ENCODE peak calls at places on chromosomes 7 and 10, in nine cellular contexts. One of them, this sample, is unnamed.

GRCh38 chr7:86748843-86749720 is 105.4 kb downstream of the GRM3 start:
- DNase-seq in stomach: no peak
- DNase-seq in prostate gland: no peak
- DNase-seq in GM23338: no peak
- DNase-seq in suprapubic skin: no peak
- DNase-seq in upper lobe of left lung: no peak
- DNase-seq in transverse colon: no peak
- DNase-seq in HCT116: no peak
- DNase-seq in breast epithelium: no peak
- DNase-seq in this sample: no peak

GRCh38 chr10:1643161-1643910 is 94.0 kb downstream of the ADARB2 start:
- DNase-seq in stomach: no peak
- DNase-seq in prostate gland: no peak
- DNase-seq in GM23338: peak; percentile 86
- DNase-seq in suprapubic skin: no peak
- DNase-seq in upper lobe of left lung: no peak
- DNase-seq in transverse colon: no peak
- DNase-seq in HCT116: no peak
- DNase-seq in breast epithelium: peak; percentile 28
- DNase-seq in this sample: no peak

GRCh38 chr10:91758303-91759146 is 39.7 kb upstream of the TNKS2 start:
- DNase-seq in stomach: no peak
- DNase-seq in prostate gland: no peak
- DNase-seq in GM23338: peak; percentile 84
- DNase-seq in suprapubic skin: no peak
- DNase-seq in upper lobe of left lung: no peak
- DNase-seq in transverse colon: no peak
- DNase-seq in HCT116: peak; percentile 65
- DNase-seq in breast epithelium: no peak
- DNase-seq in this sample: no peak

GRCh38 chr10:124063736-124064135 is 29.7 kb downstream of the CHST15 start:
- DNase-seq in stomach: no peak
- DNase-seq in prostate gland: peak; percentile 25
- DNase-seq in GM23338: no peak
- DNase-seq in suprapubic skin: no peak
- DNase-seq in upper lobe of left lung: peak; percentile 39
- DNase-seq in transverse colon: peak; percentile 47
- DNase-seq in HCT116: no peak
- DNase-seq in breast epithelium: no peak
- DNase-seq in this sample: peak; percentile 84

GRCh38 chr10:12512292-12513002 is 163.1 kb downstream of the CAMK1D start:
- DNase-seq in stomach: no peak
- DNase-seq in prostate gland: peak; percentile 48
- DNase-seq in GM23338: no peak
- DNase-seq in suprapubic skin: peak; percentile 15
- DNase-seq in upper lobe of left lung: no peak
- DNase-seq in transverse colon: no peak
- DNase-seq in HCT116: no peak
- DNase-seq in breast epithelium: no peak
- DNase-seq in this sample: no peak

GRCh38 chr7:34425631-34426384 is 232.2 kb upstream of the NPSR1 start:
- DNase-seq in stomach: no peak
- DNase-seq in prostate gland: no peak
- DNase-seq in GM23338: no peak
- DNase-seq in suprapubic skin: no peak
- DNase-seq in upper lobe of left lung: no peak
- DNase-seq in transverse colon: no peak
- DNase-seq in HCT116: no peak
- DNase-seq in breast epithelium: no peak
- DNase-seq in this sample: no peak

GRCh38 chr10:69856601-69857166 is 55.0 kb downstream of the COL13A1 start:
- DNase-seq in stomach: no peak
- DNase-seq in prostate gland: no peak
- DNase-seq in GM23338: no peak
- DNase-seq in suprapubic skin: no peak
- DNase-seq in upper lobe of left lung: no peak
- DNase-seq in transverse colon: no peak
- DNase-seq in HCT116: no peak
- DNase-seq in breast epithelium: no peak
- DNase-seq in this sample: no peak

GRCh38 chr10:78451592-78451991 is 417.9 kb downstream of the RPS24 start:
- DNase-seq in stomach: no peak
- DNase-seq in prostate gland: no peak
- DNase-seq in GM23338: no peak
- DNase-seq in suprapubic skin: no peak
- DNase-seq in upper lobe of left lung: no peak
- DNase-seq in transverse colon: no peak
- DNase-seq in HCT116: no peak
- DNase-seq in breast epithelium: no peak
- DNase-seq in this sample: no peak

GRCh38 chr10:4533626-4534025 is 292.4 kb upstream of the AKR1E2 start:
- DNase-seq in stomach: no peak
- DNase-seq in prostate gland: peak; percentile 68
- DNase-seq in GM23338: no peak
- DNase-seq in suprapubic skin: no peak
- DNase-seq in upper lobe of left lung: no peak
- DNase-seq in transverse colon: no peak
- DNase-seq in HCT116: no peak
- DNase-seq in breast epithelium: no peak
- DNase-seq in this sample: no peak

GRCh38 chr10:100186813-100187212 is 984 bp upstream of the ERLIN1 start:
- DNase-seq in stomach: no peak
- DNase-seq in prostate gland: no peak
- DNase-seq in GM23338: peak; percentile 1
- DNase-seq in suprapubic skin: no peak
- DNase-seq in upper lobe of left lung: peak; percentile 21
- DNase-seq in transverse colon: no peak
- DNase-seq in HCT116: peak; percentile 16
- DNase-seq in breast epithelium: no peak
- DNase-seq in this sample: peak; percentile 62

GRCh38 chr10:51180141-51180540 is 105.9 kb downstream of the PRKG1 start:
- DNase-seq in stomach: no peak
- DNase-seq in prostate gland: no peak
- DNase-seq in GM23338: no peak
- DNase-seq in suprapubic skin: no peak
- DNase-seq in upper lobe of left lung: no peak
- DNase-seq in transverse colon: no peak
- DNase-seq in HCT116: no peak
- DNase-seq in breast epithelium: no peak
- DNase-seq in this sample: no peak

GRCh38 chr7:21898265-21898930 is 47.3 kb downstream of the CDCA7L start:
- DNase-seq in stomach: no peak
- DNase-seq in prostate gland: no peak
- DNase-seq in GM23338: no peak
- DNase-seq in suprapubic skin: no peak
- DNase-seq in upper lobe of left lung: peak; percentile 46
- DNase-seq in transverse colon: no peak
- DNase-seq in HCT116: no peak
- DNase-seq in breast epithelium: no peak
- DNase-seq in this sample: no peak

GRCh38 chr7:106848851-106849442 is 16.1 kb upstream of the PIK3CG start:
- DNase-seq in stomach: no peak
- DNase-seq in prostate gland: no peak
- DNase-seq in GM23338: no peak
- DNase-seq in suprapubic skin: no peak
- DNase-seq in upper lobe of left lung: no peak
- DNase-seq in transverse colon: no peak
- DNase-seq in HCT116: no peak
- DNase-seq in breast epithelium: no peak
- DNase-seq in this sample: no peak

GRCh38 chr10:103507235-103508191 is 14.0 kb downstream of the NEURL1 start:
- DNase-seq in stomach: no peak
- DNase-seq in prostate gland: no peak
- DNase-seq in GM23338: no peak
- DNase-seq in suprapubic skin: peak; percentile 41
- DNase-seq in upper lobe of left lung: no peak
- DNase-seq in transverse colon: no peak
- DNase-seq in HCT116: no peak
- DNase-seq in breast epithelium: no peak
- DNase-seq in this sample: no peak

GRCh38 chr10:125417605-125418004 is 257.2 kb upstream of the CTBP2 start:
- DNase-seq in stomach: no peak
- DNase-seq in prostate gland: no peak
- DNase-seq in GM23338: no peak
- DNase-seq in suprapubic skin: no peak
- DNase-seq in upper lobe of left lung: no peak
- DNase-seq in transverse colon: no peak
- DNase-seq in HCT116: no peak
- DNase-seq in breast epithelium: no peak
- DNase-seq in this sample: no peak

GRCh38 chr10:132977076-132977475 is 34.7 kb upstream of the CFAP46 start:
- DNase-seq in stomach: no peak
- DNase-seq in prostate gland: no peak
- DNase-seq in GM23338: no peak
- DNase-seq in suprapubic skin: no peak
- DNase-seq in upper lobe of left lung: no peak
- DNase-seq in transverse colon: no peak
- DNase-seq in HCT116: no peak
- DNase-seq in breast epithelium: no peak
- DNase-seq in this sample: peak; percentile 49

DNA sequence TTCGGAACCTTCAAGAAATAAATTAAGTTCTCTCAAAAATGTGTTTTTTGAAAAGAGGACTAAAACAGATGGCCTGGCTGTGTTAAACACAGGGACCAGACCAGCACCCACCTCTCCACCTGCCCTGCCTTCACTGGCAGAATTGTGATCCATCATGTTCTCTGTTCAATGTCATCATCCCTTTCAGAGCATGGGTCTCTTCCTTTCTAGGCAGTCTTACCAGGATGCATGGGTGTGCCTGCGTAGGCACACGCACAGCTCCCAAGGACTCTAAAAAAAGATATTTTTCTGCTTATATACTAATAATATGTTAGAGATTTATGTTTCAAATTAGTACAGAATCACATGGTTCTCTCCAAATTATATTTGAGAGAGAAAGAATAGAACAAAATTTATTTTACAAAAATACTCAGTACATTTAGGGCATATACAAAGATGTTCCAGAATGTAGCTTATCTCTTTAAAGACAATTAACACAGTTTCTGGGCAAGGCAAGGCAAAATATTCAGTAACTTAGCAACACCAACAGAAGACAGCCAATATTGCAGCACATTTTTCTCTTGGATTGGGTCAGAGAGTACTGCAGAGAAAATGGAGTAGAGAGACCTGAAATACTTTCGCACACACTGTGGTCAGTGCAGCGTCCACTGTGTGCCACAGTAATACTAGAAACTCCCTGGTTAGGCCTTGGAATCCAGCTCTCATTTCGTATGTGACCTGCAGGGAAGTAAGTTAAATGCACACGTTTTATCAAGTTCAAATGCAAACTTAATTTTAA is 52.8 kb downstream of the EGFR start:
- DNase-seq in stomach: no peak
- DNase-seq in prostate gland: no peak
- DNase-seq in GM23338: no peak
- DNase-seq in suprapubic skin: no peak
- DNase-seq in upper lobe of left lung: no peak
- DNase-seq in transverse colon: no peak
- DNase-seq in HCT116: no peak
- DNase-seq in breast epithelium: no peak
- DNase-seq in this sample: no peak
- H3K4me1 ChIP-seq in stomach: peaks cover 32% of the 10 kb centered on the region
- H3K4me1 ChIP-seq in prostate gland: peaks cover 8% of the 10 kb centered on the region
- H3K4me1 ChIP-seq in GM23338: peaks cover 5% of the 10 kb centered on the region
- H3K4me1 ChIP-seq in suprapubic skin: peaks cover 65% of the 10 kb centered on the region
- H3K4me1 ChIP-seq in upper lobe of left lung: peaks cover 37% of the 10 kb centered on the region
- H3K4me1 ChIP-seq in transverse colon: peaks cover 55% of the 10 kb centered on the region
- H3K4me1 ChIP-seq in HCT116: peaks cover 86% of the 10 kb centered on the region
- H3K4me1 ChIP-seq in breast epithelium: no peaks in the 10 kb centered on the region
- H3K4me1 ChIP-seq in this sample: no peaks in the 10 kb centered on the region

DNA sequence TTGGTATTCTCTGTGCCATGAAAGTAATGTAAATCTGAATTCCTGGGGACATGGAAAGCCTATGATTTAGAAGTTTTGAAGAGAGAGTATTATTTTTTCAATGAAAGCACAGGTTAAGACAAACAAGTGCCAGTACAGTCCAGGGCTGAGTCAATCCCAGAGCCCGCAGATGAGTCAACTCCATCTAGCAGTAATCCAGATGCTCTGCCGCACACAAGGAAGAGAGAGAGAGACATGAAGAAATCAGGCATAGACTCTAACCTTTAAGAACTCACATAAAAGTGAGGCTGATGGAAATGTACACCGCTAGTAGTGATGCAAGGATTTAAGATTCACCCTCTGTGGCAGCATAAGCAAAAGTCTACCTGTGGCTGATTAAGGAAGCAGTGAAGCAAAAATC is 651.6 kb downstream of the TNS3 start:
- DNase-seq in stomach: no peak
- DNase-seq in prostate gland: no peak
- DNase-seq in GM23338: no peak
- DNase-seq in suprapubic skin: no peak
- DNase-seq in upper lobe of left lung: no peak
- DNase-seq in transverse colon: no peak
- DNase-seq in HCT116: no peak
- DNase-seq in breast epithelium: no peak
- DNase-seq in this sample: no peak
- TF ChIP-seq POLR2AphosphoS5 in stomach: no peak
- TF ChIP-seq POLR2AphosphoS5 in prostate gland: no peak
- TF ChIP-seq POLR2AphosphoS5 in GM23338: no peak
- TF ChIP-seq POLR2AphosphoS5 in suprapubic skin: no peak
- TF ChIP-seq POLR2AphosphoS5 in upper lobe of left lung: no peak
- TF ChIP-seq POLR2AphosphoS5 in transverse colon: no peak
- TF ChIP-seq POLR2AphosphoS5 in HCT116: no peak
- TF ChIP-seq POLR2AphosphoS5 in breast epithelium: no peak
- TF ChIP-seq POLR2AphosphoS5 in this sample: no peak

GRCh38 chr7:50552139-50552538 is 13.1 kb downstream of the DDC start:
- DNase-seq in stomach: no peak
- DNase-seq in prostate gland: no peak
- DNase-seq in GM23338: no peak
- DNase-seq in suprapubic skin: no peak
- DNase-seq in upper lobe of left lung: no peak
- DNase-seq in transverse colon: no peak
- DNase-seq in HCT116: no peak
- DNase-seq in breast epithelium: no peak
- DNase-seq in this sample: peak; percentile 2
- H3K27ac ChIP-seq in stomach: no peak overlapping the region
- H3K27ac ChIP-seq in prostate gland: no peak overlapping the region
- H3K27ac ChIP-seq in GM23338: no peak overlapping the region
- H3K27ac ChIP-seq in suprapubic skin: no peak overlapping the region
- H3K27ac ChIP-seq in upper lobe of left lung: no peak overlapping the region
- H3K27ac ChIP-seq in transverse colon: no peak overlapping the region
- H3K27ac ChIP-seq in HCT116: no peak overlapping the region
- H3K27ac ChIP-seq in breast epithelium: no peak overlapping the region
- H3K27ac ChIP-seq in this sample: no peak overlapping the region

DNA sequence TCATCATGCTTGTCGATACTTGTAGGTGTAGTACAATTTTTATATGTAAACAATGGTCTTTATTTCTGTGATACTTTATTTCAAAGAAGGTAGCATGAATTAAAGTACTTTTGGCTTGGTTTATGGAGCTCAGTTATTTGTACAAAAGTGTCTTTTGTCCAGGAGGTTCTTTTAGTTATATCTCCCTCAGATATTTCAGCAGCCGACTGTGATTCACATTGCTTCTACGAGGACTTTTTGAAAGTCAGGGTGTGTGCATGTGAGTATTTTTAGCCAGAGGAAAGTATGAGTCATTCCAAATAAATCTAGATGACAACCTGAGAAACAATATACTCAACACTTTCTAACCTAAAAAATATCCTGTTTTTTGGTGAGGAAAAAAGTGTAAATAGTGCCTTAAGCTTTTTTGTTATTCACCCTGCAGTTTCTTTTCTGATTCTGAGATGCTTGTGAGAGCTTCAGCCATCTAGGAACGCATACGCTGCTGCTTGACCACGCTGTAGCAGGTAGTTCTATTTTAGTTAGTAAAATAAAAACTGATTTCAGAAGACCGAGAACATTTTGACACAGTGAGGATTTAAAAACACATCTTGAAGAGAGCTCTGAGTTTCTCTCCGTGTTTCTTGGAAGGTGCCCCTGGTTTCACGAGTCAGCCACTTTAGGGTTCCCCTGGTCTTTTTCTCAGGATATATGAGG is 532 bp upstream of the SUN1 start:
- DNase-seq in stomach: no peak
- DNase-seq in prostate gland: no peak
- DNase-seq in GM23338: no peak
- DNase-seq in suprapubic skin: no peak
- DNase-seq in upper lobe of left lung: no peak
- DNase-seq in transverse colon: no peak
- DNase-seq in HCT116: peak; percentile 83
- DNase-seq in breast epithelium: no peak
- DNase-seq in this sample: no peak
- H3K4me1 ChIP-seq in stomach: peaks cover 81% of the 10 kb centered on the region
- H3K4me1 ChIP-seq in prostate gland: peaks cover 13% of the 10 kb centered on the region
- H3K4me1 ChIP-seq in GM23338: peaks cover 18% of the 10 kb centered on the region
- H3K4me1 ChIP-seq in suprapubic skin: peaks cover 90% of the 10 kb centered on the region
- H3K4me1 ChIP-seq in upper lobe of left lung: peaks cover 33% of the 10 kb centered on the region
- H3K4me1 ChIP-seq in transverse colon: peaks cover 52% of the 10 kb centered on the region
- H3K4me1 ChIP-seq in HCT116: peaks cover 80% of the 10 kb centered on the region
- H3K4me1 ChIP-seq in breast epithelium: peaks cover 16% of the 10 kb centered on the region
- H3K4me1 ChIP-seq in this sample: peaks cover 79% of the 10 kb centered on the region

This sample was measured in sigmoid colon.